ENCODE peak calls at places on chromosomes 11 and 22, in ten cellular contexts. M is stimulated activated naive B cell treated with anti-CD40 and anti-IgM and Interleukin-4, amounts not matched to agents 10 μg/mL and 1 μg/mL and 100 μg/mL, for 72 hours; V is GM12864; N is Daoy; U is iris pigment epithelial cell; F is tibial nerve; O is sciatic nerve; R is HuH-7; H is PC-9; Y is stomach. E is an unnamed sample.

GRCh38 chr22:29093501-29093921 is 20.7 kb downstream of the KREMEN1 start:
- DNase-seq in M (no peak), V (no peak), N (peak), U (no peak), F (no peak), O (no peak), R (no peak), H (no peak), Y (no peak), E (no peak)

GRCh38 chr11:89625171-89625570 is 84.9 kb upstream of the TRIM77 start:
- DNase-seq in M (no peak), V (no peak), N (no peak), U (no peak), F (no peak), O (no peak), R (no peak), H (no peak), Y (no peak), E (no peak)

GRCh38 chr22:44192098-44192810 is 11.5 kb downstream of the PARVG start:
- DNase-seq in M (no peak), V (no peak), N (peak), U (peak), F (no peak), O (peak), R (no peak), H (peak), Y (no peak), E (peak)

GRCh38 chr11:95066721-95067041 is at the start of gene SRSF8:
- DNase-seq in M (no peak), V (no peak), N (no peak), U (no peak), F (no peak), O (no peak), R (no peak), H (no peak), Y (no peak), E (no peak)

GRCh38 chr11:111322534-111322933 is 24.2 kb downstream of the POU2AF3 start:
- DNase-seq in M (no peak), V (no peak), N (no peak), U (no peak), F (no peak), O (no peak), R (no peak), H (no peak), Y (no peak), E (no peak)

GRCh38 chr22:41417622-41418390 is 28.8 kb downstream of the TOB2 start:
- DNase-seq in M (no peak), V (no peak), N (no peak), U (no peak), F (peak), O (peak), R (no peak), H (peak), Y (peak), E (no peak)

GRCh38 chr11:17414317-17414737 is 25.9 kb upstream of the KCNJ11 start:
- DNase-seq in M (no peak), V (no peak), N (no peak), U (no peak), F (no peak), O (no peak), R (no peak), H (no peak), Y (peak), E (no peak)

GRCh38 chr11:113119074-113119473 is 157.9 kb downstream of the NCAM1 start:
- DNase-seq in M (no peak), V (no peak), N (peak), U (peak), F (no peak), O (no peak), R (no peak), H (no peak), Y (no peak), E (peak)

GRCh38 chr22:37496651-37497599 is 10.7 kb upstream of the MFNG start:
- DNase-seq in M (no peak), V (no peak), N (peak), U (peak), F (no peak), O (no peak), R (no peak), H (peak), Y (no peak), E (peak)

GRCh38 chr22:44532466-44533025 is 34.5 kb upstream of the RTL6 start:
- DNase-seq in M (no peak), V (no peak), N (no peak), U (no peak), F (no peak), O (no peak), R (no peak), H (no peak), Y (no peak), E (no peak)

GRCh38 chr11:67082071-67082791 is 25.6 kb downstream of the RHOD start:
- DNase-seq in M (no peak), V (no peak), N (no peak), U (no peak), F (no peak), O (no peak), R (peak), H (peak), Y (no peak), E (no peak)

GRCh38 chr11:61834278-61835004 is 6.3 kb downstream of the FADS2 start:
- DNase-seq in M (peak), V (peak), N (peak), U (peak), F (no peak), O (no peak), R (no peak), H (peak), Y (no peak), E (no peak)

GRCh38 chr11:16909375-16910035 is 104.7 kb downstream of the PLEKHA7 start:
- DNase-seq in M (no peak), V (peak), N (no peak), U (no peak), F (no peak), O (no peak), R (no peak), H (no peak), Y (no peak), E (no peak)

GRCh38 chr11:65524747-65525658 is at the start of gene SCYL1:
- DNase-seq in M (peak), V (no peak), N (peak), U (peak), F (peak), O (peak), R (peak), H (peak), Y (peak), E (peak)

GRCh38 chr11:19673924-19674390 is 38.7 kb upstream of the NAV2 start:
- DNase-seq in M (no peak), V (no peak), N (peak), U (no peak), F (peak), O (peak), R (no peak), H (no peak), Y (no peak), E (no peak)

GRCh38 chr11:32109596-32109995 is 18.7 kb downstream of the RCN1 start:
- DNase-seq in M (no peak), V (no peak), N (no peak), U (no peak), F (no peak), O (no peak), R (no peak), H (peak), Y (no peak), E (no peak)

GRCh38 chr11:72642815-72643511 is 31.3 kb downstream of the PDE2A start:
- DNase-seq in M (peak), V (no peak), N (peak), U (peak), F (no peak), O (peak), R (peak), H (peak), Y (peak), E (peak)

GRCh38 chr11:115893701-115894100 is 389.5 kb upstream of the CADM1 start:
- DNase-seq in M (no peak), V (no peak), N (peak), U (no peak), F (no peak), O (no peak), R (no peak), H (no peak), Y (no peak), E (no peak)

GRCh38 chr11:68749061-68749491 is 2.2 kb downstream of the TESMIN start:
- DNase-seq in M (no peak), V (no peak), N (no peak), U (no peak), F (no peak), O (no peak), R (no peak), H (no peak), Y (no peak), E (no peak)

GRCh38 chr22:30344447-30345200 is 12.1 kb downstream of the SF3A1 start:
- DNase-seq in M (no peak), V (no peak), N (no peak), U (no peak), F (no peak), O (no peak), R (no peak), H (no peak), Y (no peak), E (no peak)

GRCh38 chr11:130179396-130180306 is 20.1 kb downstream of the ST14 start:
- DNase-seq in M (no peak), V (no peak), N (no peak), U (no peak), F (no peak), O (no peak), R (no peak), H (no peak), Y (no peak), E (peak)

GRCh38 chr11:76602431-76602861 is 68.1 kb downstream of the LRRC32 start:
- DNase-seq in M (no peak), V (no peak), N (peak), U (no peak), F (no peak), O (no peak), R (no peak), H (no peak), Y (no peak), E (no peak)

GRCh38 chr22:45120440-45120839 is 43.3 kb upstream of the NUP50 start:
- DNase-seq in M (no peak), V (no peak), N (no peak), U (no peak), F (no peak), O (no peak), R (no peak), H (no peak), Y (no peak), E (no peak)

GRCh38 chr11:96481204-96481603 is 91.4 kb downstream of the JRKL start:
- DNase-seq in M (no peak), V (no peak), N (no peak), U (no peak), F (no peak), O (no peak), R (no peak), H (no peak), Y (no peak), E (no peak)

GRCh38 chr11:66607126-66607834 is 9.2 kb upstream of the RBM14 start:
- DNase-seq in M (no peak), V (no peak), N (peak), U (peak), F (peak), O (peak), R (peak), H (no peak), Y (peak), E (no peak)

GRCh38 chr11:97225794-97226193 is 836.0 kb downstream of the JRKL start:
- DNase-seq in M (no peak), V (no peak), N (no peak), U (no peak), F (no peak), O (no peak), R (no peak), H (no peak), Y (no peak), E (no peak)

GRCh38 chr11:38598413-38598812 is 2000.4 kb upstream of the RAG2 start:
- DNase-seq in M (no peak), V (no peak), N (no peak), U (no peak), F (no peak), O (no peak), R (no peak), H (no peak), Y (no peak), E (no peak)